ENCODE peak calls at places on chromosomes 2 and 18, in six cellular contexts. B is activated T-cell treated with anti-CD3 and anti-CD28 coated beads, Interleukin-2, amount 50 U/mL, for 1 hour; A is fibroblast of lung; G is NCI-H524; X is fibroblast of pulmonary artery; M is ovary. Z is an unnamed sample.

GRCh38 chr2:239118675-239119211 is 270.9 kb downstream of the TWIST2 start:
- DNase-seq in B (no peak), A (no peak), G (no peak), X (no peak), M (no peak), Z (no peak)

GRCh38 chr18:11654736-11655604 is 34.1 kb upstream of the GNAL start:
- DNase-seq in B (peak), A (peak), G (peak), X (peak), M (peak), Z (peak)

GRCh38 chr2:241676665-241677064 is 9.9 kb downstream of the DTYMK start:
- DNase-seq in B (no peak), A (no peak), G (no peak), X (no peak), M (no peak), Z (no peak)

GRCh38 chr2:27123302-27124150 is at the start of gene ABHD1:
- DNase-seq in B (peak), A (no peak), G (peak), X (no peak), M (peak), Z (peak)

GRCh38 chr2:19728120-19728519 is 173.7 kb downstream of the TTC32 start:
- DNase-seq in B (no peak), A (no peak), G (no peak), X (no peak), M (no peak), Z (no peak)

GRCh38 chr2:131425191-131426021 is 50.5 kb upstream of the TUBA3D start:
- DNase-seq in B (no peak), A (no peak), G (no peak), X (no peak), M (no peak), Z (no peak)

GRCh38 chr2:234977228-234977679 is 25.4 kb downstream of the SH3BP4 start:
- DNase-seq in B (no peak), A (no peak), G (peak), X (no peak), M (no peak), Z (no peak)

GRCh38 chr2:225355788-225356187 is 43.7 kb upstream of the NYAP2 start:
- DNase-seq in B (no peak), A (no peak), G (peak), X (no peak), M (no peak), Z (no peak)

GRCh38 chr2:231800493-231801091 is 14.3 kb downstream of the COPS7B start:
- DNase-seq in B (peak), A (peak), G (peak), X (peak), M (no peak), Z (no peak)

GRCh38 chr2:19363474-19363778 is 5.0 kb upstream of the OSR1 start:
- DNase-seq in B (no peak), A (no peak), G (no peak), X (no peak), M (no peak), Z (no peak)

GRCh38 chr2:11633923-11634478 is 36.0 kb downstream of the NTSR2 start:
- DNase-seq in B (no peak), A (no peak), G (no peak), X (no peak), M (no peak), Z (no peak)

GRCh38 chr2:74845991-74846390 is 12.1 kb downstream of the HK2 start:
- DNase-seq in B (no peak), A (peak), G (no peak), X (no peak), M (no peak), Z (no peak)

GRCh38 chr2:197866449-197866848 is 62.1 kb downstream of the PLCL1 start:
- DNase-seq in B (no peak), A (no peak), G (no peak), X (no peak), M (no peak), Z (no peak)

GRCh38 chr18:12656671-12657047 is 1.2 kb downstream of the SPIRE1 start:
- DNase-seq in B (no peak), A (peak), G (no peak), X (peak), M (no peak), Z (no peak)

GRCh38 chr18:24839991-24840390 is 379.6 kb downstream of the HRH4 start:
- DNase-seq in B (no peak), A (no peak), G (peak), X (no peak), M (no peak), Z (no peak)

GRCh38 chr2:37775908-37776250 is 104.4 kb upstream of the CDC42EP3 start:
- DNase-seq in B (no peak), A (peak), G (no peak), X (peak), M (peak), Z (peak)

GRCh38 chr2:72140621-72140960 is 7.1 kb downstream of the CYP26B1 start:
- DNase-seq in B (no peak), A (no peak), G (no peak), X (no peak), M (no peak), Z (no peak)